ENCODE peak calls at places on chromosomes 11 and 22, in five cellular contexts. Z is iris pigment epithelial cell; C is putamen; M is stimulated activated CD8-positive, alpha-beta memory T cell treated with anti-CD3 and anti-CD28 coated beads, Interleukin-12 subunit alpha, Interleukin-12 subunit beta, amount 100 ng/mL, for 1 hour; N is AG04450. E is an unnamed sample.
A peak's percentile ranks its signal among the peaks of the same experiment; 100 is the strongest.

GRCh38 chr22:23117890-23118646 is 23.7 kb downstream of the RSPH14 start:
- DNase-seq in N (no peak), M (no peak), Z (no peak), C (no peak), E (no peak)

GRCh38 chr22:46963672-46964545 is 201.5 kb downstream of the TBC1D22A start:
- DNase-seq in Z (no peak), M (no peak), C (no peak), N (no peak), E (no peak)

GRCh38 chr11:6900327-6900999 is 8.2 kb upstream of the OR2D2 start:
- DNase-seq in M (no peak), N (no peak), Z (peak; percentile 1), C (no peak), E (no peak)

GRCh38 chr22:38413085-38414008 is 41.7 kb downstream of the KCNJ4 start:
- DNase-seq in C (peak; percentile 56), Z (no peak), M (no peak), N (no peak), E (no peak)

GRCh38 chr11:77198440-77198849 is 70.4 kb downstream of the MYO7A start:
- DNase-seq in M (no peak), N (no peak), Z (peak; percentile 12), C (no peak), E (peak; percentile 55)

GRCh38 chr11:48307760-48308386 is 1.9 kb downstream of the OR4S1 start:
- DNase-seq in Z (peak; percentile 45), M (peak; percentile 40), C (peak; percentile 59), N (peak; percentile 4), E (peak; percentile 34)

GRCh38 chr11:12007769-12008737 is at the start of gene DKK3:
- DNase-seq in M (no peak), Z (no peak), N (no peak), C (peak; percentile 56), E (no peak)

GRCh38 chr22:29225422-29226090 is 19.9 kb downstream of the EMID1 start:
- DNase-seq in M (no peak), Z (peak; percentile 45), C (no peak), N (no peak), E (no peak)

GRCh38 chr11:34502949-34503348 is 10.6 kb downstream of the ELF5 start:
- DNase-seq in C (no peak), M (no peak), N (no peak), Z (no peak), E (no peak)

GRCh38 chr11:2990617-2991476 is 1.3 kb downstream of the NAP1L4 start:
- DNase-seq in M (no peak), N (no peak), C (no peak), Z (peak; percentile 16), E (peak; percentile 31)

GRCh38 chr11:65640483-65641207 is 2.7 kb downstream of the SIPA1 start:
- DNase-seq in M (no peak), Z (no peak), C (peak; percentile 52), N (no peak), E (peak; percentile 52)

GRCh38 chr11:70575396-70576060 is 177.2 kb downstream of the CTTN start:
- DNase-seq in N (no peak), Z (no peak), C (no peak), M (no peak), E (no peak)

GRCh38 chr22:23163665-23164064 is 16.6 kb upstream of the BCR start:
- DNase-seq in Z (no peak), C (peak; percentile 77), N (no peak), M (no peak), E (no peak)

GRCh38 chr11:112877561-112877960 is 83.7 kb upstream of the NCAM1 start:
- DNase-seq in N (no peak), M (no peak), Z (no peak), C (no peak), E (no peak)

GRCh38 chr11:1832181-1832988 is 2.4 kb upstream of the SYT8 start:
- DNase-seq in C (no peak), M (peak; percentile 53), Z (no peak), N (no peak), E (peak; percentile 80)

GRCh38 chr11:64000740-64001514 is 14.7 kb downstream of the OTUB1 start:
- DNase-seq in C (no peak), N (no peak), M (no peak), Z (no peak), E (no peak)

GRCh38 chr11:72766152-72766902 is 14.1 kb upstream of the ARAP1 start:
- DNase-seq in N (no peak), Z (no peak), M (no peak), C (no peak), E (no peak)

GRCh38 chr22:46593211-46593676 is 26.9 kb upstream of the GRAMD4 start:
- DNase-seq in C (no peak), M (no peak), Z (no peak), N (no peak), E (peak; percentile 71)

GRCh38 chr22:48336339-48337060 is 1491.2 kb downstream of the BRD1 start:
- DNase-seq in Z (no peak), C (no peak), M (no peak), N (no peak), E (no peak)

GRCh38 chr11:120228794-120229384 is 11.1 kb upstream of the POU2F3 start:
- DNase-seq in C (no peak), N (no peak), Z (no peak), M (no peak), E (no peak)

GRCh38 chr22:36901411-36902142 is 11.9 kb upstream of the CSF2RB start:
- DNase-seq in Z (no peak), M (no peak), C (no peak), N (no peak), E (peak; percentile 55)

GRCh38 chr11:118106789-118107335 is 20.1 kb upstream of the SMIM35 start:
- DNase-seq in C (no peak), M (no peak), Z (no peak), N (no peak), E (no peak)

GRCh38 chr22:37654556-37655251 is 3.8 kb upstream of the PDXP start:
- DNase-seq in Z (no peak), C (no peak), N (no peak), M (no peak), E (no peak)

GRCh38 chr11:33942954-33943353 is 51.1 kb upstream of the LMO2 start:
- DNase-seq in N (no peak), M (no peak), Z (peak; percentile 86), C (peak; percentile 17), E (peak; percentile 73)